ENCODE peak calls at places on chromosomes 2 and 18, in four cellular contexts. S is HepG2, W is IMR-90, Z is K562. M is an unnamed sample.

GRCh38 chr2:52311862-52312261 is 1279.9 kb upstream of the NRXN1 start:
- DNase-seq in S (no peak), W (no peak), Z (no peak), M (no peak)

GRCh38 chr18:12911928-12912703 is 28.1 kb upstream of the PTPN2 start:
- DNase-seq in S (no peak), W (no peak), Z (no peak), M (no peak)

GRCh38 chr2:189549440-189549832 is 31.1 kb downstream of the SLC40A1 start:
- DNase-seq in S (no peak), W (peak; percentile 68), Z (no peak), M (no peak)

GRCh38 chr2:219454217-219454616 is 19.6 kb downstream of the SPEG start:
- DNase-seq in S (no peak), W (no peak), Z (no peak), M (no peak)

GRCh38 chr2:223585691-223586090 is 16.5 kb downstream of the SCG2 start:
- DNase-seq in S (no peak), W (peak; percentile 28), Z (no peak), M (peak; percentile 50)

GRCh38 chr2:240288087-240288521 is 147.4 kb upstream of the GPC1 start:
- DNase-seq in S (no peak), W (no peak), Z (no peak), M (no peak)

GRCh38 chr2:95029898-95030341 is 4.4 kb downstream of the MAL start:
- DNase-seq in S (no peak), W (no peak), Z (no peak), M (no peak)

GRCh38 chr18:76592981-76593381 is 97.9 kb upstream of the ZNF516 start:
- DNase-seq in S (no peak), W (peak; percentile 37), Z (no peak), M (no peak)

GRCh38 chr2:220373878-220374277 is 746.4 kb downstream of the SLC4A3 start:
- DNase-seq in S (no peak), W (peak; percentile 81), Z (no peak), M (no peak)

GRCh38 chr2:65681503-65681902 is 249.1 kb upstream of the SPRED2 start:
- DNase-seq in S (no peak), W (no peak), Z (no peak), M (no peak)

GRCh38 chr2:195388024-195388423 is 269.0 kb upstream of the SLC39A10 start:
- DNase-seq in S (no peak), W (no peak), Z (no peak), M (no peak)

DNA sequence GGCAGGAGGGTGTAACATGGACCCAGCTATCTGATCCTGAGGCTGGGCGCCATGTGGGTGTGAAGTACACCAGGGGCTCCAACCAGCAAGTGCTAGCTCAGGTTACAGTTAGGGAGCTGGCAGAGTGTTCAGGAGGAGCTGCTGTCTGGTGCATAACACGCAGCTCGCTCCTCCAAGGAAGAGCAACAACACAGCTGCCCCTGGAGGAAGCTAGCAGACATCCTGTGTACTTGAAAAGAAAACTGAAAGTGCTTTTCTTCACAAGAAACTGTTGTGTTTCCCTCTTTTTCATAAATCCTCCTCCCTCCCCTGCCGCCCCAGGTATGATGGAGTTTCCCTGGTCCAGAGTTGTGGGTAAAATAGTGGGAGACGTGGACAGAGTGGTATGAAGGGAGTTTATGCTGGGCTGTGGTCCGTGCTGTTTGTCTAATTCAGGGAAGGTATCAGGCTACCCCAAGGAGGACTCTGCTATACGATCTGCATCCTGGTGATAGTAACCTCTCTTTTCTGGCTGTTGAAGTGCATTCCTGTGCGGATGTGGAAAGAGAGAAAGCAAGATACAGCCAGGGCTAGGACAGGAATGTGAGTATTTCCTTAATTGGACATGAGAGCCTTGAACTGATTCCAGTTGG is 6.1 kb upstream of the LBH start:
- DNase-seq in S (no peak), W (peak; percentile 87), Z (no peak), M (no peak)
- TF ChIP-seq MXI1 in S (no peak), W (peak; percentile 35), Z (no peak), M (no peak)

GRCh38 chr2:218402911-218403411 is 3.3 kb downstream of the CTDSP1 start:
- DNase-seq in S (no peak), W (no peak), Z (no peak), M (no peak)

GRCh38 chr2:218401834-218402370 is 2.2 kb downstream of the CTDSP1 start:
- DNase-seq in S (no peak), W (no peak), Z (no peak), M (no peak)

GRCh38 chr2:218403810-218404209 is 4.1 kb downstream of the CTDSP1 start:
- DNase-seq in S (no peak), W (no peak), Z (no peak), M (no peak)

GRCh38 chr2:218400930-218401833 is 1.5 kb downstream of the CTDSP1 start:
- DNase-seq in S (peak; percentile 95), W (no peak), Z (peak; percentile 61), M (peak; percentile 76)

DNA sequence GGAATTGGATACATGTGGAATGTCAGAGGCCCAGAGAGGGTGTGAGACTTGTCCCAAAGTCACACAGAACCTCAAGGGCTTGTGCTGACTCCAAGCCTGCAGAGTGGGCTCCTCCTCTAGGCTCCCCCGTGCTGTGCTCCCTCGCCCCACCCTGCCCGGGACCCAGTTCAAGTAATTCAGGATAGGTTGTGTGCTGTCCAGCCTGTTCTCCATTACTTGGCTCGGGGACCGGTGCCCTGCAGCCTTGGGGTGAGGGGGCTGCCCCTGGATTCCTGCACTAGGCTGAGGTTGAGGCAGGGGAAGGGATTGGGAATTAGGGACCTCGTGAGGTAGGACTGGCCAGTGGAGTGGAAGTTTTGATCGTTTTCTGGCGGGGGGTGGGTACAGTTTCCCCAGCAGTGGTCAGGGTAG is 2.8 kb downstream of the CTDSP1 start:
- DNase-seq in S (no peak), W (no peak), Z (no peak), M (no peak)
- H3K4me3 ChIP-seq in S (peak overlapping the region; percentile 9), W (no peak overlapping the region), Z (no peak overlapping the region), M (no peak overlapping the region)

DNA sequence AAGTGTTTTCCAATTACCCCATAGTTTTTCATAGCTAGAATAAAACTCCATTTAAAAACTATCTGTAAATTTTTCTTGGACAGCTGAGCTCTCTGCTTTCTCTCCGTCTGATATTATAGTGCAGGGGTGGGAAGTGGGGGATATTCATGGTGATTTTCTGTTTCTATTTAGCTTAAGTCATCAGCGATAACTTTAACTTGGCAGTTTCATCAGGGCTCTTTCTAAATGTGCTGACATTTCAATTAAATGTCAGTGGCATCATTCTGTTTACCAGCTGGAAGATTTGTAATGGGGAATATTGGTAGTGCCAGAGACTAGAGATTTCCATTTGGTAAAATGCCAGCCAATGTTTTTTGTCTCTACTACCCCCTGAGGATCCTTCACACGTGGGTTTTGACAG is 53.5 kb upstream of the CAPN13 start:
- DNase-seq in S (no peak), W (no peak), Z (no peak), M (no peak)
- TF ChIP-seq MXI1 in S (no peak), W (no peak), Z (no peak), M (no peak)

DNA sequence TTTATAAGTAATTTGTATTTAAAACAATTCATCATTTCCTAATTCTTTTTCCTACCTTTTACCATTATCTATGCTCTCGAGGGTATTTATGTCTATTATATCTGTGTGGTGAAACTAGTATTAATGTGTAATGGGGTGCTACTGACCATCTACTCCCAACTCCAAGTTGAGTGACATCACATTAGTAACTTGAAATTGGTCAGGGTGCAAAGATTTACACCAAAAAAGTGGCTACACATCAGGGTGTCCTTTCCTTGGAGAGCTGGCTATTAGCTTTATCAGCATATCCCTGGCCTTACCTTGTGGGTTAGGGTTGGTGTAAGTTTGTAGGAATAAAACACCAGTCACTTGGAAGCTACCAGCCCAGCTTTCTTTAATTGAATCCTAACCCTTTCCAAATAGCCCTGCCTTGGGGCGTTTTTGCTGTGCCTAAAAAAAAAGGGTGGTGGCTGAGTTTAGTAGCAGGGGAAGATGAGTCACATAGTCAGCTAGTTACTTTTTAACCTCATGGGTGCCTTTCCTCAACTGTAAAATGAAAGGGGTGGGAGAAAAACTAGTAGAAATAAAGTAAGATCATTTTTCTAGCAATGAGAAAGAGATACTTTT is 14.0 kb downstream of the ANXA4 start:
- DNase-seq in S (peak; percentile 48), W (peak; percentile 60), Z (no peak), M (no peak)
- H3K4me3 ChIP-seq in S (no peak overlapping the region), W (no peak overlapping the region), Z (no peak overlapping the region), M (no peak overlapping the region)

DNA sequence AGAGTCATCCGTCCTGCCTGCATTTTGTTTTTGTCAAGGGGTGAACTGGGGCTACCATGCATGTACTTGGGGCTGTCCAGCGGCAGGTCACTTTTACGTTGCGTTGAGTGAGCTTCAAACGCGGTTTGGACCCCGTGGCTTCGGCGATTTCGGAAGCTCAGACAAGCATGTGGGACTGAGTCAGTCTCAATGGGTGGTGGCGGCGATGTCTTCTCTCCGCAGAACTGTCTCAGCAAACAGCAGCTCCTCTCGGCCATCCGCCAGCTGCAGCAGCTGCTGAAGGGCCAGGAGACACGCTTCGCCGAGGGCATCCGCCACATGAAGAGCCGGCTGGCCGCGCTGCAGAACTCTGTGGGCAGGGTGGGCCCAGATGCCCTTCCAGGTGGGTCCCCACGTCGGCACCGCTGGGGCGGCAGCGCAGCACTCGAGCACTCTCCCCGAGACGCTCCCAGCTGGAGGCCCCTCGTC is 21.3 kb downstream of the FBLN7 start:
- DNase-seq in S (no peak), W (no peak), Z (no peak), M (no peak)
- TF ChIP-seq MXI1 in S (no peak), W (no peak), Z (no peak), M (no peak)